ENCODE peak calls at places on chromosomes 5 and 9, in nine cellular contexts. X, U, G, M, N, Q, P, F and I are unnamed samples.
A peak's percentile ranks its signal among the peaks of the same experiment; 100 is the strongest.

GRCh38 chr5:65800775-65801174 is 78.8 kb downstream of the NLN start:
- DNase-seq in X (no peak), U (no peak), G (no peak), M (no peak), N (no peak), Q (no peak), P (no peak), F (no peak), I (no peak)

GRCh38 chr9:21813575-21814473 is 11.4 kb downstream of the MTAP start:
- DNase-seq in X (peak; percentile 29), U (peak; percentile 20), G (no peak), M (peak; percentile 51), N (peak; percentile 16), Q (peak; percentile 20), P (peak; percentile 11), F (peak; percentile 60), I (peak; percentile 65)

GRCh38 chr5:139118804-139119203 is 79.4 kb downstream of the SIL1 start:
- DNase-seq in X (no peak), U (no peak), G (no peak), M (no peak), N (no peak), Q (no peak), P (no peak), F (no peak), I (no peak)

GRCh38 chr9:116162241-116162781 is 8.7 kb downstream of the PAPPA start:
- DNase-seq in X (no peak), U (no peak), G (no peak), M (no peak), N (no peak), Q (no peak), P (no peak), F (no peak), I (no peak)

GRCh38 chr9:123484130-123484529 is 128.1 kb downstream of the CRB2 start:
- DNase-seq in X (no peak), U (no peak), G (no peak), M (no peak), N (no peak), Q (no peak), P (no peak), F (no peak), I (no peak)

GRCh38 chr5:102903074-102903871 is 148.2 kb downstream of the PAM start:
- DNase-seq in X (no peak), U (no peak), G (no peak), M (no peak), N (no peak), Q (no peak), P (no peak), F (no peak), I (no peak)

GRCh38 chr5:72107874-72108199 is 562 bp downstream of the MAP1B start:
- DNase-seq in X (no peak), U (no peak), G (peak; percentile 46), M (no peak), N (no peak), Q (peak; percentile 38), P (no peak), F (peak; percentile 55), I (no peak)

GRCh38 chr9:87602933-87603643 is 105.4 kb downstream of the DAPK1 start:
- DNase-seq in X (no peak), U (no peak), G (no peak), M (no peak), N (no peak), Q (no peak), P (no peak), F (no peak), I (no peak)

GRCh38 chr5:34767127-34767526 is 71.8 kb upstream of the TTC23L start:
- DNase-seq in X (no peak), U (no peak), G (no peak), M (no peak), N (no peak), Q (no peak), P (no peak), F (no peak), I (no peak)

GRCh38 chr5:138653502-138653901 is 78.3 kb upstream of the HSPA9 start:
- DNase-seq in X (no peak), U (no peak), G (no peak), M (no peak), N (no peak), Q (no peak), P (no peak), F (no peak), I (no peak)

GRCh38 chr5:143084452-143084851 is 314.3 kb downstream of the ARHGAP26 start:
- DNase-seq in X (no peak), U (no peak), G (no peak), M (no peak), N (no peak), Q (no peak), P (no peak), F (no peak), I (no peak)